ENCODE peak calls at places on chromosomes 12 and 14, in four cellular contexts. V, Q, X and K are unnamed samples.

GRCh38 chr12:54984602-54985376 is at the start of gene TESPA1:
- DNase-seq in V (peak; percentile 90), Q (no peak), X (no peak), K (no peak)

GRCh38 chr12:13222076-13222475 is 25.6 kb downstream of the EMP1 start:
- DNase-seq in V (no peak), Q (no peak), X (no peak), K (no peak)

GRCh38 chr14:24911324-24912095 is 138.4 kb downstream of the STXBP6 start:
- DNase-seq in V (peak; percentile 27), Q (no peak), X (no peak), K (no peak)

GRCh38 chr12:119694111-119694510 is 26.2 kb downstream of the PRKAB1 start:
- DNase-seq in V (no peak), Q (no peak), X (no peak), K (no peak)

GRCh38 chr12:108313609-108314331 is 25.3 kb downstream of the CMKLR1 start:
- DNase-seq in V (no peak), Q (peak; percentile 99), X (no peak), K (peak; percentile 41)

GRCh38 chr14:74765721-74766120 is 2.6 kb downstream of the YLPM1 start:
- DNase-seq in V (no peak), Q (no peak), X (no peak), K (no peak)

GRCh38 chr14:105093426-105094192 is 28.4 kb upstream of the GPR132 start:
- DNase-seq in V (peak; percentile 43), Q (peak; percentile 20), X (peak; percentile 92), K (peak; percentile 95)

GRCh38 chr12:112340235-112340634 is 42.0 kb downstream of the HECTD4 start:
- DNase-seq in V (no peak), Q (no peak), X (no peak), K (no peak)

GRCh38 chr14:89425931-89426330 is 8.9 kb upstream of the FOXN3 start:
- DNase-seq in V (peak; percentile 85), Q (peak; percentile 41), X (no peak), K (no peak)

GRCh38 chr12:88132387-88132786 is 9.5 kb downstream of the CEP290 start:
- DNase-seq in V (no peak), Q (no peak), X (no peak), K (no peak)

GRCh38 chr12:57605308-57606015 is 838 bp downstream of the DTX3 start:
- DNase-seq in V (no peak), Q (no peak), X (no peak), K (peak; percentile 50)

GRCh38 chr14:104864267-104865068 is 600 bp upstream of the CEP170B start:
- DNase-seq in V (no peak), Q (peak; percentile 85), X (peak; percentile 86), K (no peak)

GRCh38 chr14:53399057-53399456 is 245.9 kb upstream of the DDHD1 start:
- DNase-seq in V (no peak), Q (no peak), X (peak; percentile 69), K (no peak)

GRCh38 chr14:32601908-32602307 is 272.8 kb downstream of the AKAP6 start:
- DNase-seq in V (no peak), Q (no peak), X (no peak), K (no peak)

GRCh38 chr12:102479099-102479887 is 1.1 kb downstream of the IGF1 start:
- DNase-seq in V (peak; percentile 62), Q (no peak), X (no peak), K (no peak)

GRCh38 chr12:54421175-54421872 is 2.3 kb upstream of the ITGA5 start:
- DNase-seq in V (no peak), Q (no peak), X (no peak), K (no peak)

GRCh38 chr12:114823701-114824100 is 139.7 kb upstream of the TBX3 start:
- DNase-seq in V (no peak), Q (no peak), X (no peak), K (no peak)

GRCh38 chr12:104792570-104792969 is 165.5 kb downstream of the SLC41A2 start:
- DNase-seq in V (no peak), Q (no peak), X (no peak), K (no peak)

GRCh38 chr12:40028296-40028695 is 77.6 kb downstream of the SLC2A13 start:
- DNase-seq in V (no peak), Q (no peak), X (no peak), K (no peak)

GRCh38 chr14:69464829-69465228 is 19.7 kb upstream of the PLEKHD1 start:
- DNase-seq in V (no peak), Q (no peak), X (no peak), K (peak; percentile 17)

GRCh38 chr12:91210577-91210976 is 28.0 kb upstream of the DCN start:
- DNase-seq in V (no peak), Q (no peak), X (no peak), K (no peak)

GRCh38 chr14:101354726-101355125 is 206.6 kb upstream of the DIO3 start:
- DNase-seq in V (no peak), Q (no peak), X (no peak), K (no peak)

GRCh38 chr12:21350975-21351374 is 16.3 kb upstream of the SLCO1A2 start:
- DNase-seq in V (no peak), Q (peak; percentile 75), X (no peak), K (no peak)

GRCh38 chr12:65536876-65537661 is 258.6 kb downstream of the MSRB3 start:
- DNase-seq in V (no peak), Q (no peak), X (no peak), K (no peak)

GRCh38 chr12:4555804-4556203 is 6.2 kb upstream of the DYRK4 start:
- DNase-seq in V (no peak), Q (no peak), X (no peak), K (no peak)

GRCh38 chr12:68414988-68415387 is 82.8 kb upstream of the MDM1 start:
- DNase-seq in V (peak; percentile 50), Q (no peak), X (no peak), K (no peak)

GRCh38 chr12:43401096-43401495 is 150.9 kb downstream of the ADAMTS20 start:
- DNase-seq in V (no peak), Q (no peak), X (no peak), K (no peak)

GRCh38 chr14:28765169-28765906 is 1.2 kb upstream of the FOXG1 start:
- DNase-seq in V (no peak), Q (no peak), X (no peak), K (no peak)

GRCh38 chr14:94562941-94563883 is 2.0 kb downstream of the SERPINA4 start:
- DNase-seq in V (no peak), Q (no peak), X (no peak), K (no peak)

GRCh38 chr14:31993521-31993941 is 83.6 kb upstream of the ARHGAP5 start:
- DNase-seq in V (no peak), Q (no peak), X (no peak), K (no peak)

GRCh38 chr14:99899578-99900178 is 106.5 kb downstream of the EML1 start:
- DNase-seq in V (no peak), Q (no peak), X (no peak), K (peak; percentile 28)
- TF ChIP-seq SIN3A in V (no peak), Q (no peak), X (no peak), K (no peak)

GRCh38 chr14:72879431-72879830 is 14.5 kb downstream of the DPF3 start:
- DNase-seq in V (no peak), Q (no peak), X (no peak), K (no peak)
- TF ChIP-seq TCF12 in V (no peak), Q (no peak), X (no peak), K (no peak)

GRCh38 chr12:94260017-94260416 is 111.6 kb downstream of the PLXNC1 start:
- DNase-seq in V (no peak), Q (no peak), X (no peak), K (no peak)

GRCh38 chr12:94255428-94255827 is 107.1 kb downstream of the PLXNC1 start:
- DNase-seq in V (no peak), Q (no peak), X (no peak), K (no peak)

GRCh38 chr12:94260717-94261116 is 112.3 kb downstream of the PLXNC1 start:
- DNase-seq in V (no peak), Q (no peak), X (no peak), K (no peak)

GRCh38 chr12:94261119-94261518 is 112.7 kb downstream of the PLXNC1 start:
- DNase-seq in V (no peak), Q (no peak), X (no peak), K (no peak)

DNA sequence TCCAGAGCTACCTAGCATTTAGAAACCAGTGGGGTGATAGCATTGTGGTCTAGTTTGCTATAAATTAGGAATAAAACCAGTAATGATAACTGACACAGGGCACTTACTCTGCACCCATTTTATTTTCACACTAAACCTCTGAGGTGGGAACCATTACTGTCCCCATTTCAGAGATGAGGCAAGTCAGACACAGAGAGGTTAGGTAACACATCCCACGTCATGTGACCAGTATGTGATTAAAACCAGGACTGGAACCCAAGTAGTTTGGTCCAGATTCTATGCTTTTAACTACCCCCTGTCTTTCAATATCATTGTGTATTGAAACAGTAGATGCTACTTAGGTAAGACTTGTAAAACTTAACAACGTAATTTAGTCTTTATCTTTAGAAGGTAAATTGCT is 110.2 kb downstream of the PLXNC1 start:
- DNase-seq in V (no peak), Q (no peak), X (no peak), K (no peak)
- H3K4me2 ChIP-seq in V (peak overlapping the region; percentile 59), Q (no peak overlapping the region), X (no peak overlapping the region), K (no peak overlapping the region)

DNA sequence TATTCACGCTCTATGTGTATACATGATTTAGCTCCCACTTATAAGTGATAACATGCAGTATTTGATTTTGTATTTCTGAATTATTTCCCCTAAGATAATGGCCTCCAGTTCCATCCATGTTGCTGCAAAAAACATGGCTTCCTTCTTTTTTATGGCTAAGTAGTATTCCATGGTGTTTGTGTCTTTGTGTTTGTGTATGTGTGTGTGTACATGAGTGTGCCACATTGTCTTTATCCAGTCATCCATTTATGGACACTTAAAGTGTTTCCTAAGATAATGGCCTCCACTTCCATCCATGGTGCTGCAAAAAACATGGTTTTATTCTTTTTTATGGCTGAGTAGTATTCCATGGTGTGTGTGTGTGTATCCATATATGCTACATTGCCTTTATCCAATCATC is 25.1 kb downstream of the USP15 start:
- DNase-seq in V (no peak), Q (no peak), X (no peak), K (no peak)
- TF ChIP-seq SIN3A in V (no peak), Q (no peak), X (no peak), K (no peak)